ENCODE peak calls at places on chromosomes 12 and 14, in five cellular contexts. N, Y, A, Q and G are unnamed samples.

GRCh38 chr14:91861091-91861490 is 6.2 kb downstream of the TC2N start:
- DNase-seq in Q (no peak), A (no peak), Y (no peak), N (no peak), G (no peak)

GRCh38 chr12:114636723-114637480 is 47.1 kb downstream of the TBX3 start:
- DNase-seq in Y (no peak), Q (no peak), N (no peak), A (peak), G (no peak)

GRCh38 chr14:29663281-29663801 is 264.3 kb downstream of the PRKD1 start:
- DNase-seq in Q (no peak), A (peak), N (no peak), Y (no peak), G (no peak)

GRCh38 chr12:129312048-129312447 is 458.8 kb downstream of the GLT1D1 start:
- DNase-seq in Y (no peak), A (no peak), Q (no peak), N (no peak), G (no peak)

GRCh38 chr14:93941293-93941910 is 14.3 kb downstream of the FAM181A start:
- DNase-seq in Y (no peak), N (no peak), A (peak), Q (peak), G (no peak)

GRCh38 chr12:106204312-106204711 is 43.5 kb downstream of the CKAP4 start:
- DNase-seq in N (no peak), Y (no peak), A (no peak), Q (no peak), G (no peak)

GRCh38 chr14:89563503-89563902 is 146.5 kb upstream of the FOXN3 start:
- DNase-seq in Q (no peak), A (no peak), Y (no peak), N (no peak), G (no peak)

GRCh38 chr12:98456583-98457573 is 58.5 kb upstream of the TMPO start:
- DNase-seq in Q (peak), N (peak), Y (no peak), A (peak), G (peak)

GRCh38 chr14:58146399-58146798 is 5.6 kb downstream of the ARMH4 start:
- DNase-seq in A (no peak), N (no peak), Y (no peak), Q (no peak), G (no peak)

GRCh38 chr12:28121433-28121832 is 68.8 kb upstream of the CCDC91 start:
- DNase-seq in Q (no peak), N (no peak), Y (no peak), A (no peak), G (no peak)

GRCh38 chr12:20369164-20370000 is 1.0 kb downstream of the PDE3A start:
- DNase-seq in Q (no peak), Y (no peak), A (peak), N (peak), G (peak)

GRCh38 chr12:53069621-53070410 is 9.4 kb downstream of the SPRYD3 start:
- DNase-seq in Q (no peak), Y (no peak), A (no peak), N (no peak), G (peak)

GRCh38 chr12:3035171-3035570 is 42.0 kb upstream of the TSPAN9 start:
- DNase-seq in A (peak), Y (no peak), N (no peak), Q (no peak), G (no peak)

GRCh38 chr12:120438495-120439198 is 734 bp downstream of the COX6A1 start:
- DNase-seq in A (no peak), Y (no peak), N (no peak), Q (no peak), G (no peak)

GRCh38 chr14:72736348-72736747 is 157.6 kb downstream of the DPF3 start:
- DNase-seq in N (no peak), Y (no peak), A (no peak), Q (no peak), G (no peak)

GRCh38 chr14:25150401-25150800 is 100.5 kb upstream of the STXBP6 start:
- DNase-seq in N (no peak), A (no peak), Y (no peak), Q (no peak), G (no peak)

GRCh38 chr12:121121805-121122204 is 10.9 kb upstream of the P2RX7 start:
- DNase-seq in A (no peak), Q (no peak), N (no peak), Y (no peak), G (no peak)

GRCh38 chr12:20248646-20249045 is 119.7 kb upstream of the PDE3A start:
- DNase-seq in A (no peak), Q (no peak), Y (no peak), N (no peak), G (no peak)

GRCh38 chr12:46519407-46519806 is 146.8 kb upstream of the SLC38A2 start:
- DNase-seq in Q (no peak), Y (no peak), N (no peak), A (no peak), G (no peak)

GRCh38 chr12:57793920-57794319 is 11.3 kb downstream of the TSFM start:
- DNase-seq in Y (peak), Q (no peak), N (no peak), A (peak), G (no peak)

GRCh38 chr12:67471810-67472209 is 176.7 kb upstream of the DYRK2 start:
- DNase-seq in A (peak), N (no peak), Y (no peak), Q (no peak), G (no peak)

GRCh38 chr12:51322452-51322851 is 1.5 kb downstream of the BIN2 start:
- DNase-seq in Q (no peak), Y (no peak), A (no peak), N (no peak), G (no peak)

GRCh38 chr12:69405466-69405865 is 45.9 kb downstream of the YEATS4 start:
- DNase-seq in Y (peak), Q (no peak), N (no peak), A (peak), G (peak)

GRCh38 chr12:63955831-63956685 is 111.6 kb downstream of the SRGAP1 start:
- DNase-seq in Q (peak), Y (no peak), A (peak), N (no peak), G (no peak)

GRCh38 chr12:93020225-93020997 is 91.3 kb upstream of the EEA1 start:
- DNase-seq in N (no peak), A (peak), Y (no peak), Q (peak), G (no peak)

GRCh38 chr12:7937867-7938506 is 2.0 kb upstream of the SLC2A3 start:
- DNase-seq in Q (no peak), N (no peak), Y (no peak), A (peak), G (no peak)

GRCh38 chr12:52189376-52190174 is 2.2 kb downstream of the KRT80 start:
- DNase-seq in Q (no peak), Y (no peak), A (peak), N (no peak), G (no peak)

GRCh38 chr12:68641138-68641537 is 30.4 kb downstream of the RAP1B start:
- DNase-seq in Y (no peak), N (no peak), A (no peak), Q (no peak), G (no peak)

GRCh38 chr14:90416649-90417237 is 19.9 kb downstream of the CALM1 start:
- DNase-seq in N (no peak), Y (no peak), A (peak), Q (no peak), G (peak)

GRCh38 chr12:122886851-122887816 is 8.8 kb downstream of the VPS37B start:
- DNase-seq in A (peak), Q (no peak), N (no peak), Y (no peak), G (no peak)

GRCh38 chr14:102189858-102190257 is 50.2 kb downstream of the WDR20 start:
- DNase-seq in Y (no peak), Q (no peak), A (no peak), N (no peak), G (no peak)